ENCODE peak calls at places on chromosomes 2 and 18, in ten cellular contexts. E, V, K, C, N, W, A, F, J and H are unnamed samples.

GRCh38 chr2:23489471-23490400 is 104.8 kb downstream of the KLHL29 start:
- DNase-seq in E (no peak), V (no peak), K (no peak), C (no peak), N (no peak), W (no peak), A (no peak), F (no peak), J (no peak), H (no peak)

GRCh38 chr2:84938194-84938879 is 32.6 kb upstream of the KCMF1 start:
- DNase-seq in E (no peak), V (no peak), K (no peak), C (peak; percentile 79), N (no peak), W (no peak), A (no peak), F (no peak), J (no peak), H (no peak)

GRCh38 chr2:17626986-17627385 is 86.5 kb downstream of the VSNL1 start:
- DNase-seq in E (no peak), V (no peak), K (no peak), C (no peak), N (no peak), W (no peak), A (no peak), F (no peak), J (no peak), H (no peak)

GRCh38 chr2:239935789-239936758 is 89.1 kb downstream of the NDUFA10 start:
- DNase-seq in E (peak; percentile 2), V (peak; percentile 9), K (no peak), C (no peak), N (peak; percentile 2), W (no peak), A (no peak), F (no peak), J (no peak), H (peak; percentile 22)

GRCh38 chr18:70333757-70334156 is 44.9 kb downstream of the SOCS6 start:
- DNase-seq in E (no peak), V (peak; percentile 52), K (no peak), C (peak; percentile 90), N (no peak), W (no peak), A (no peak), F (no peak), J (no peak), H (peak; percentile 69)

GRCh38 chr2:1480671-1481076 is 67.4 kb downstream of the TPO start:
- DNase-seq in E (no peak), V (no peak), K (no peak), C (no peak), N (no peak), W (no peak), A (no peak), F (no peak), J (no peak), H (no peak)

GRCh38 chr18:76654536-76654935 is 159.5 kb upstream of the ZNF516 start:
- DNase-seq in E (no peak), V (no peak), K (no peak), C (no peak), N (no peak), W (no peak), A (no peak), F (no peak), J (no peak), H (no peak)

GRCh38 chr18:23618862-23619387 is 32.6 kb upstream of the NPC1 start:
- DNase-seq in E (no peak), V (no peak), K (no peak), C (peak; percentile 55), N (peak; percentile 13), W (no peak), A (no peak), F (peak; percentile 28), J (no peak), H (peak; percentile 84)

GRCh38 chr2:209771474-209772292 is at the start of gene UNC80:
- DNase-seq in E (peak; percentile 85), V (peak; percentile 89), K (no peak), C (peak; percentile 19), N (peak; percentile 77), W (peak; percentile 40), A (no peak), F (peak; percentile 31), J (no peak), H (peak; percentile 93)
- H3K4me3 ChIP-seq in E (no peak within 1 kb of the TSS), V (peak within 1 kb of the TSS; percentile 62), K (no peak within 1 kb of the TSS), C (peak within 1 kb of the TSS; percentile 33), N (peak within 1 kb of the TSS; percentile 56), W (no peak within 1 kb of the TSS), A (peak within 1 kb of the TSS; percentile 7), F (peak within 1 kb of the TSS; percentile 42), J (peak within 1 kb of the TSS; percentile 34), H (no peak within 1 kb of the TSS)

GRCh38 chr2:179886-180285 is 83.9 kb downstream of the SH3YL1 start:
- DNase-seq in E (no peak), V (no peak), K (no peak), C (no peak), N (no peak), W (no peak), A (no peak), F (no peak), J (no peak), H (no peak)

GRCh38 chr2:177733-178132 is 86.1 kb downstream of the SH3YL1 start:
- DNase-seq in E (no peak), V (no peak), K (no peak), C (no peak), N (no peak), W (no peak), A (no peak), F (no peak), J (no peak), H (no peak)

GRCh38 chr2:175153-175786 is 88.6 kb downstream of the SH3YL1 start:
- DNase-seq in E (no peak), V (no peak), K (no peak), C (no peak), N (no peak), W (no peak), A (no peak), F (no peak), J (no peak), H (no peak)

GRCh38 chr2:176911-177310 is 86.9 kb downstream of the SH3YL1 start:
- DNase-seq in E (no peak), V (no peak), K (no peak), C (no peak), N (no peak), W (no peak), A (no peak), F (no peak), J (no peak), H (no peak)

DNA sequence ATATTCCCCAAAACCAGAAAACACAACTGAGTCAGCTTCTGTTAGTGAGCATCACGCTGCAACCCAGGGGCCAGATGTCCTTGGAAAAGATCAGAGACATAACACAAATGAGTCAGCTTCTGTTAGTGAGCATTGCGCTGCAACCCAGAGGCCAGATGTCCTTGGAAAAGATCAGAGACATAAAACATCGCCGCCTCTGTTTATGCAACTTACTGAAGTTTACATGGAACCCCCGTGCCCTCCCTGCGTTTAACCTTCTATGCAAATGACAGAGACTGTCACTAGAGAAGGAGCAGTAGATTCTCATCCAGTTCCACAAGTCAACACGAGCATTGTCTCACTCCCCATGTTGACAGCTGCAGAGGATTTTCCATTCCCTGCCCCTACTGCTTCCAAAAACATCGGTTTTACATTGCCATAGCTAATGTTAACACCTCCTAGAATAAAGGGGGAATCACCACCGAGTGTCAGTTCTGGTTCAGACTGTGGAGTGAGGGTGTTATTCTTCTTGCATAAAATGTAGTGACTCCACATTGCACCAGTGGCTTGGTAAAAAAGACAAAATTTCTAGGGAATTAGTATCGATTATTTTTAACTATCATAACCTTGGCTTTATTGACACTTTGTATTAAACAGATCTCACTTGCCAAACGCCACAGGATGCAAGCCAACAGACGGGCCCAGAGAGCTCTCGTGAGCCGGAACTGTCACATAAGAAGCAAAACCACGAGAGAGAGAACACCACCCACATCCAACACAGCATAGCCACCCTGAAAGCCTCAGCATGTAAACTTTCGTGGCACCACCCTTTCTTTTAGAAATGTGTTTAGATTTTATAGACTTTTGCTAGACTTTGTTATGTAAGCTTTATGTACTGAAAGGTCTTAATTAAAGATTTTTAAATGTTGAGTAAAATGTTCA is 87.7 kb downstream of the SH3YL1 start:
- DNase-seq in E (no peak), V (no peak), K (no peak), C (no peak), N (no peak), W (no peak), A (no peak), F (no peak), J (peak; percentile 27), H (no peak)
- TF ChIP-seq POLR2A in E (no peak), V (no peak), K (no peak), C (no peak), N (no peak), W (no peak), A (no peak), F (no peak), J (no peak), H (no peak)

GRCh38 chr2:212539145-212539880 is 711 bp upstream of the ERBB4 start:
- DNase-seq in E (peak; percentile 87), V (peak; percentile 94), K (peak; percentile 30), C (no peak), N (peak; percentile 68), W (peak; percentile 16), A (peak; percentile 43), F (peak; percentile 58), J (no peak), H (peak; percentile 57)
- H3K4me3 ChIP-seq in E (peak overlapping the region; percentile 27), V (peak overlapping the region; percentile 60), K (peak overlapping the region; percentile 39), C (peak overlapping the region; percentile 50), N (peak overlapping the region; percentile 70), W (no peak overlapping the region), A (peak overlapping the region; percentile 57), F (peak overlapping the region; percentile 60), J (peak overlapping the region; percentile 46), H (peak overlapping the region; percentile 68)

GRCh38 chr2:15750433-15750814 is 158.8 kb downstream of the DDX1 start:
- DNase-seq in E (no peak), V (no peak), K (no peak), C (no peak), N (no peak), W (no peak), A (no peak), F (no peak), J (no peak), H (no peak)

GRCh38 chr2:15751477-15751876 is 159.8 kb downstream of the DDX1 start:
- DNase-seq in E (no peak), V (no peak), K (no peak), C (no peak), N (no peak), W (no peak), A (no peak), F (no peak), J (no peak), H (no peak)

GRCh38 chr2:15749460-15750432 is 158.1 kb downstream of the DDX1 start:
- DNase-seq in E (no peak), V (no peak), K (no peak), C (no peak), N (no peak), W (no peak), A (no peak), F (no peak), J (no peak), H (peak; percentile 14)

GRCh38 chr2:15752552-15753232 is 161.0 kb downstream of the DDX1 start:
- DNase-seq in E (no peak), V (no peak), K (no peak), C (no peak), N (no peak), W (no peak), A (no peak), F (no peak), J (no peak), H (no peak)

DNA sequence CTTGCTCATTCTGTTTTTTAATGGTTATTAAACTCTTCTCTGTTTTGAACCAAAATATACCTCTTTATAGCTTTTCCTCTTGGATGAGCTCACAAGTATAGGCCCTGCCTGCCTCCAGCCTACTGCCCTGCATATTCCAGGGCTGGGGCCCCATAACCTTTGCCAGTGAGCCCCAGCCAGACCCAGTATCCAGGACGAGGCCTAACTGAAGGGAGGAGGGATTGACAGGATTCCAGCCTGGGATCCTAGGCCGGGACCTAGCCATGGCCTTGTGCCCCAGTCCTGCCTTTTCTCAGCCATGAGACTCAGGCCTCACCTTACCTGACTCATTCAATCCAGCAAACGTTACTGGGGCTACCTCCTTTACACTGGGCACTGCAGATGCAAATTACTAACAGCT is 159.2 kb downstream of the DDX1 start:
- DNase-seq in E (no peak), V (no peak), K (no peak), C (no peak), N (no peak), W (no peak), A (no peak), F (no peak), J (no peak), H (peak; percentile 10)
- TF ChIP-seq POLR2A in E (no peak), V (no peak), K (no peak), C (no peak), N (no peak), W (no peak), A (no peak), F (no peak), J (no peak), H (no peak)